ENCODE peak calls at places on chromosomes 12 and 14, in five cellular contexts. L is ELR; W is activated CD4-positive, alpha-beta T cell treated with anti-CD3 and anti-CD28 coated beads, Interleukin-2, amount 50 U/mL, for 1 hour; M is Calu3; S is T follicular helper cell. Q is an unnamed sample.

GRCh38 chr12:90128526-90128925 is 419.9 kb upstream of the ATP2B1 start:
- DNase-seq in L (no peak), W (no peak), M (no peak), S (no peak), Q (no peak)

GRCh38 chr12:77118696-77119095 is 53.3 kb upstream of the E2F7 start:
- DNase-seq in L (peak; percentile 75), W (no peak), M (no peak), S (no peak), Q (no peak)

GRCh38 chr14:64891839-64892375 is 12.2 kb upstream of the SPTB start:
- DNase-seq in L (peak; percentile 76), W (no peak), M (peak; percentile 40), S (no peak), Q (peak; percentile 41)

GRCh38 chr14:55092326-55092725 is 36.7 kb upstream of the LGALS3 start:
- DNase-seq in L (no peak), W (no peak), M (no peak), S (no peak), Q (no peak)

GRCh38 chr12:26680724-26681455 is 152.1 kb downstream of the ITPR2 start:
- DNase-seq in L (no peak), W (no peak), M (no peak), S (no peak), Q (no peak)

GRCh38 chr14:73240816-73241480 is 3.6 kb downstream of the PAPLN start:
- DNase-seq in L (no peak), W (no peak), M (no peak), S (no peak), Q (no peak)

GRCh38 chr12:67482751-67483661 is 165.5 kb upstream of the DYRK2 start:
- DNase-seq in L (peak; percentile 11), W (peak; percentile 74), M (peak; percentile 63), S (peak; percentile 71), Q (no peak)

GRCh38 chr14:70735043-70735442 is 74.3 kb downstream of the MAP3K9 start:
- DNase-seq in L (no peak), W (no peak), M (no peak), S (no peak), Q (peak; percentile 8)

GRCh38 chr14:55129428-55130193 is 559 bp downstream of the LGALS3 start:
- DNase-seq in L (peak; percentile 81), W (peak; percentile 33), M (peak; percentile 58), S (peak; percentile 14), Q (no peak)

GRCh38 chr14:80390911-80391310 is 179.6 kb upstream of the DIO2 start:
- DNase-seq in L (peak; percentile 84), W (no peak), M (peak; percentile 35), S (no peak), Q (peak; percentile 82)

GRCh38 chr12:69026341-69026740 is 93.4 kb upstream of the CPM start:
- DNase-seq in L (no peak), W (no peak), M (no peak), S (no peak), Q (no peak)

GRCh38 chr14:31009836-31010618 is 15.4 kb upstream of the AP4S1 start:
- DNase-seq in L (no peak), W (no peak), M (no peak), S (no peak), Q (no peak)

GRCh38 chr14:81122326-81122725 is 98.4 kb downstream of the GTF2A1 start:
- DNase-seq in L (no peak), W (no peak), M (no peak), S (no peak), Q (no peak)

GRCh38 chr14:64873506-64874220 is 6.0 kb downstream of the SPTB start:
- DNase-seq in L (no peak), W (no peak), M (no peak), S (no peak), Q (no peak)

GRCh38 chr12:6042447-6042846 is 82.0 kb downstream of the VWF start:
- DNase-seq in L (peak; percentile 34), W (no peak), M (no peak), S (no peak), Q (no peak)

GRCh38 chr12:51430196-51430895 is 5.7 kb downstream of the SLC4A8 start:
- DNase-seq in L (no peak), W (no peak), M (peak; percentile 22), S (no peak), Q (no peak)

GRCh38 chr12:69329669-69330428 is 18.3 kb upstream of the LYZ start:
- DNase-seq in L (no peak), W (peak; percentile 8), M (no peak), S (peak; percentile 20), Q (no peak)

GRCh38 chr12:6372403-6373003 is 2.9 kb downstream of the SCNN1A start:
- DNase-seq in L (peak; percentile 89), W (no peak), M (peak; percentile 78), S (no peak), Q (peak; percentile 84)

GRCh38 chr12:20701106-20701505 is 6.0 kb downstream of the SLCO1C1 start:
- DNase-seq in L (no peak), W (no peak), M (no peak), S (no peak), Q (no peak)

GRCh38 chr14:104936361-104937155 is 11.9 kb downstream of the PLD4 start:
- DNase-seq in L (no peak), W (no peak), M (no peak), S (no peak), Q (no peak)

GRCh38 chr12:59087691-59088090 is 167.4 kb upstream of the LRIG3 start:
- DNase-seq in L (no peak), W (no peak), M (no peak), S (no peak), Q (no peak)

GRCh38 chr14:92728781-92729364 is 19.6 kb downstream of the LGMN start:
- DNase-seq in L (peak; percentile 76), W (no peak), M (peak; percentile 33), S (no peak), Q (no peak)

GRCh38 chr12:12376636-12377448 is 20.0 kb downstream of the BORCS5 start:
- DNase-seq in L (peak; percentile 87), W (no peak), M (no peak), S (peak; percentile 14), Q (peak; percentile 42)

GRCh38 chr14:76126066-76126465 is 25.7 kb upstream of the GPATCH2L start:
- DNase-seq in L (no peak), W (no peak), M (no peak), S (no peak), Q (no peak)

GRCh38 chr14:60904381-60904780 is 76.5 kb downstream of the TRMT5 start:
- DNase-seq in L (no peak), W (no peak), M (no peak), S (no peak), Q (no peak)

GRCh38 chr12:114918535-114919233 is 234.7 kb upstream of the TBX3 start:
- DNase-seq in L (peak; percentile 95), W (no peak), M (no peak), S (no peak), Q (no peak)

GRCh38 chr12:94100254-94100653 is 48.1 kb upstream of the PLXNC1 start:
- DNase-seq in L (peak; percentile 84), W (no peak), M (no peak), S (no peak), Q (no peak)

GRCh38 chr14:105861985-105862465 is 335.6 kb downstream of the TMEM121 start:
- DNase-seq in L (no peak), W (no peak), M (no peak), S (no peak), Q (no peak)

GRCh38 chr12:106223485-106224391 is 24.1 kb downstream of the CKAP4 start:
- DNase-seq in L (peak; percentile 63), W (peak; percentile 72), M (peak; percentile 82), S (peak; percentile 55), Q (no peak)

GRCh38 chr12:52195065-52195730 is 3.4 kb upstream of the KRT80 start:
- DNase-seq in L (no peak), W (no peak), M (no peak), S (no peak), Q (no peak)

GRCh38 chr12:30794591-30795409 is 40.0 kb upstream of the CAPRIN2 start:
- DNase-seq in L (peak; percentile 92), W (no peak), M (peak; percentile 72), S (no peak), Q (peak; percentile 99)

GRCh38 chr14:94100847-94101246 is 9.7 kb upstream of the IFI27 start:
- DNase-seq in L (peak; percentile 90), W (no peak), M (no peak), S (no peak), Q (peak; percentile 57)

GRCh38 chr12:117159674-117160073 is 30.6 kb downstream of the FBXO21 start:
- DNase-seq in L (no peak), W (no peak), M (no peak), S (no peak), Q (no peak)

GRCh38 chr14:84988391-84988790 is 541.6 kb upstream of the FLRT2 start:
- DNase-seq in L (no peak), W (no peak), M (no peak), S (no peak), Q (no peak)

GRCh38 chr12:62296001-62296400 is 35.8 kb downstream of the USP15 start:
- DNase-seq in L (no peak), W (no peak), M (no peak), S (no peak), Q (no peak)

GRCh38 chr14:105061428-105062047 is 3.7 kb downstream of the GPR132 start:
- DNase-seq in L (no peak), W (peak; percentile 42), M (no peak), S (no peak), Q (no peak)

GRCh38 chr12:113299619-113300237 is 35.2 kb downstream of the SLC8B1 start:
- DNase-seq in L (peak; percentile 86), W (no peak), M (peak; percentile 87), S (no peak), Q (peak; percentile 59)

GRCh38 chr12:26787125-26787495 is 45.9 kb downstream of the ITPR2 start:
- DNase-seq in L (peak; percentile 84), W (no peak), M (no peak), S (no peak), Q (no peak)

GRCh38 chr12:39300799-39301198 is 142.1 kb downstream of the KIF21A start:
- DNase-seq in L (no peak), W (no peak), M (no peak), S (no peak), Q (no peak)